ENCODE peak calls at places on chromosomes 5 and 9, in seven cellular contexts. S is fibroblast of the aortic adventitia, G is transverse colon, I is AG09309, N is pulmonary artery endothelial cell, Q is GM04504, Z is stomach. A is an unnamed sample.

GRCh38 chr5:93519737-93520136 is 61.3 kb downstream of the NR2F1-AS1 start:
- DNase-seq in S (peak), G (no peak), I (no peak), N (no peak), Q (no peak), Z (no peak), A (no peak)

GRCh38 chr9:131307974-131308373 is 18.5 kb downstream of the PLPP7 start:
- DNase-seq in S (no peak), G (no peak), I (no peak), N (no peak), Q (no peak), Z (no peak), A (no peak)

GRCh38 chr5:9381464-9381863 is 164.4 kb downstream of the SEMA5A start:
- DNase-seq in S (no peak), G (no peak), I (no peak), N (no peak), Q (no peak), Z (no peak), A (no peak)

GRCh38 chr9:23551171-23551795 is 274.8 kb downstream of the ELAVL2 start:
- DNase-seq in S (no peak), G (no peak), I (no peak), N (no peak), Q (no peak), Z (no peak), A (no peak)

GRCh38 chr5:90911169-90911568 is 352.6 kb downstream of the ADGRV1 start:
- DNase-seq in S (no peak), G (no peak), I (no peak), N (no peak), Q (no peak), Z (no peak), A (no peak)

GRCh38 chr5:138021771-138022170 is 11.1 kb downstream of the FAM13B start:
- DNase-seq in S (no peak), G (no peak), I (no peak), N (no peak), Q (no peak), Z (no peak), A (no peak)

GRCh38 chr9:32218100-32218767 is 166.2 kb upstream of the ACO1 start:
- DNase-seq in S (no peak), G (no peak), I (no peak), N (no peak), Q (no peak), Z (no peak), A (no peak)

GRCh38 chr5:36373527-36374086 is 71.9 kb upstream of the RANBP3L start:
- DNase-seq in S (peak), G (peak), I (no peak), N (no peak), Q (no peak), Z (peak), A (no peak)

GRCh38 chr5:133653602-133653995 is 41.3 kb upstream of the FSTL4 start:
- DNase-seq in S (no peak), G (no peak), I (no peak), N (no peak), Q (no peak), Z (no peak), A (no peak)

GRCh38 chr9:61671276-61671973 is 481.6 kb downstream of the SPATA31A7 start:
- DNase-seq in S (no peak), G (peak), I (no peak), N (no peak), Q (no peak), Z (no peak), A (no peak)

GRCh38 chr9:93635186-93636107 is 59.1 kb downstream of the PHF2 start:
- DNase-seq in S (no peak), G (no peak), I (no peak), N (no peak), Q (no peak), Z (no peak), A (no peak)

GRCh38 chr5:137743031-137743640 is 7.2 kb upstream of the KLHL3 start:
- DNase-seq in S (peak), G (peak), I (no peak), N (peak), Q (no peak), Z (peak), A (peak)

GRCh38 chr5:140322751-140323731 is 20.1 kb upstream of the PFDN1 start:
- DNase-seq in S (peak), G (no peak), I (peak), N (peak), Q (peak), Z (peak), A (no peak)

A was measured in iPS DF 19.7.